ENCODE peak calls at places on chromosomes 1 and 21, in nine cellular contexts. Z, I, L, H, N, O, W, U and T are unnamed samples.

GRCh38 chr1:246651012-246651411 is 73.2 kb upstream of the SCCPDH start:
- DNase-seq in W (no peak), H (no peak), O (no peak), Z (no peak), I (no peak), L (no peak), U (no peak), N (no peak), T (no peak)

GRCh38 chr1:39960461-39960958 is 5.6 kb downstream of the MFSD2A start:
- DNase-seq in H (peak), L (no peak), U (no peak), O (no peak), W (no peak), N (peak), Z (peak), I (peak), T (peak)

GRCh38 chr1:31859044-31859443 is 43.2 kb upstream of the SPOCD1 start:
- DNase-seq in O (no peak), L (no peak), H (no peak), Z (no peak), U (no peak), W (no peak), I (no peak), N (no peak), T (no peak)

GRCh38 chr1:70685300-70686286 is 274.5 kb downstream of the CTH start:
- DNase-seq in I (peak), O (peak), N (peak), Z (peak), L (peak), W (peak), H (peak), U (peak), T (peak)

GRCh38 chr1:237938553-237938952 is 47.8 kb upstream of the ZP4 start:
- DNase-seq in N (peak), Z (no peak), L (no peak), U (no peak), W (no peak), O (no peak), I (peak), H (no peak), T (peak)

GRCh38 chr1:15028117-15028516 is 125.4 kb upstream of the TMEM51 start:
- DNase-seq in O (peak), I (no peak), Z (no peak), L (peak), H (peak), W (peak), N (no peak), U (peak), T (no peak)

GRCh38 chr1:111538343-111539035 is 35.1 kb upstream of the ADORA3 start:
- DNase-seq in U (peak), O (no peak), W (peak), Z (no peak), I (no peak), N (no peak), L (no peak), H (no peak), T (no peak)

GRCh38 chr1:166975361-166976129 is at the start of gene ILDR2:
- DNase-seq in L (peak), W (peak), Z (peak), N (peak), H (peak), U (peak), O (peak), I (peak), T (peak)

GRCh38 chr1:219837274-219837993 is 90.9 kb downstream of the SLC30A10 start:
- DNase-seq in O (no peak), H (no peak), W (peak), N (peak), L (peak), I (peak), U (peak), Z (peak), T (peak)

GRCh38 chr21:46172863-46173528 is 11.3 kb downstream of the SPATC1L start:
- DNase-seq in U (no peak), L (no peak), N (no peak), H (no peak), W (no peak), I (no peak), Z (no peak), O (peak), T (no peak)

GRCh38 chr1:147700042-147700711 is 29.9 kb upstream of the ACP6 start:
- DNase-seq in L (peak), Z (peak), O (no peak), U (peak), W (peak), H (peak), I (peak), N (peak), T (peak)

GRCh38 chr1:11100149-11100493 is 452 bp upstream of the EXOSC10 start:
- DNase-seq in Z (no peak), U (no peak), N (no peak), I (no peak), H (no peak), O (no peak), L (no peak), W (no peak), T (no peak)

GRCh38 chr1:10968411-10968826 is 44.0 kb upstream of the TARDBP start:
- DNase-seq in H (no peak), W (no peak), I (no peak), O (no peak), Z (no peak), U (no peak), N (no peak), L (no peak), T (no peak)